ENCODE peak calls at places on chromosomes 2 and 18, in ten cellular contexts. F is C1 segment of cervical spinal cord; P is putamen; Y is Peyer's patch; H is activated naive CD4-positive, alpha-beta T cell; L is NCI-H1092; J is MCF 10A; X is mammary epithelial cell; Z is ascending aorta; B is skeletal muscle cell. T is an unnamed sample.

GRCh38 chr2:204437815-204438766 is 107.2 kb upstream of the PARD3B start:
- DNase-seq in F (no peak), P (no peak), Y (no peak), H (no peak), L (no peak), J (no peak), X (no peak), Z (no peak), B (no peak), T (no peak)

GRCh38 chr2:165122521-165122920 is 81.3 kb downstream of the SCN3A start:
- DNase-seq in F (no peak), P (no peak), Y (no peak), H (no peak), L (no peak), J (no peak), X (peak), Z (no peak), B (no peak), T (no peak)

GRCh38 chr18:74819433-74820059 is 221.9 kb downstream of the ZNF407 start:
- DNase-seq in F (no peak), P (no peak), Y (no peak), H (no peak), L (no peak), J (peak), X (no peak), Z (no peak), B (no peak), T (no peak)

GRCh38 chr2:237603718-237604362 is 13.3 kb upstream of the RAB17 start:
- DNase-seq in F (peak), P (peak), Y (no peak), H (no peak), L (no peak), J (peak), X (no peak), Z (no peak), B (no peak), T (no peak)

GRCh38 chr2:127108090-127108523 is 1.2 kb upstream of the BIN1 start:
- DNase-seq in F (no peak), P (peak), Y (no peak), H (no peak), L (no peak), J (no peak), X (no peak), Z (no peak), B (no peak), T (no peak)

GRCh38 chr2:234951386-234952269 is at the start of gene SH3BP4:
- DNase-seq in F (peak), P (peak), Y (peak), H (no peak), L (peak), J (peak), X (peak), Z (peak), B (no peak), T (peak)

GRCh38 chr18:3451166-3451988 is 1.4 kb downstream of the TGIF1 start:
- DNase-seq in F (peak), P (peak), Y (peak), H (peak), L (no peak), J (peak), X (peak), Z (peak), B (no peak), T (peak)

GRCh38 chr2:223264541-223265171 is 212.7 kb downstream of the KCNE4 start:
- DNase-seq in F (no peak), P (no peak), Y (no peak), H (no peak), L (no peak), J (no peak), X (peak), Z (no peak), B (no peak), T (no peak)

GRCh38 chr18:37674570-37674969 is 109.0 kb upstream of the CELF4 start:
- DNase-seq in F (no peak), P (no peak), Y (no peak), H (no peak), L (no peak), J (peak), X (no peak), Z (no peak), B (no peak), T (no peak)

GRCh38 chr18:59509477-59510173 is 150.6 kb upstream of the LMAN1 start:
- DNase-seq in F (no peak), P (no peak), Y (no peak), H (no peak), L (no peak), J (no peak), X (no peak), Z (no peak), B (no peak), T (no peak)

GRCh38 chr18:42365550-42365949 is 410.5 kb downstream of the PIK3C3 start:
- DNase-seq in F (no peak), P (no peak), Y (no peak), H (no peak), L (no peak), J (no peak), X (no peak), Z (no peak), B (no peak), T (no peak)

GRCh38 chr2:124658373-124658772 is 633.3 kb downstream of the CNTNAP5 start:
- DNase-seq in F (no peak), P (no peak), Y (no peak), H (no peak), L (no peak), J (no peak), X (no peak), Z (no peak), B (no peak), T (no peak)

GRCh38 chr2:52512760-52513159 is 1254.8 kb upstream of the CHAC2 start:
- DNase-seq in F (no peak), P (no peak), Y (no peak), H (no peak), L (no peak), J (no peak), X (no peak), Z (no peak), B (no peak), T (no peak)

GRCh38 chr2:239735131-239735828 is 289.9 kb downstream of the NDUFA10 start:
- DNase-seq in F (peak), P (peak), Y (no peak), H (no peak), L (peak), J (no peak), X (no peak), Z (no peak), B (no peak), T (no peak)

GRCh38 chr2:112542974-112543760 is 902 bp downstream of the POLR1B start:
- DNase-seq in F (no peak), P (peak), Y (no peak), H (no peak), L (no peak), J (peak), X (peak), Z (no peak), B (no peak), T (no peak)

GRCh38 chr18:28588884-28589549 is 412.1 kb upstream of the CDH2 start:
- DNase-seq in F (no peak), P (no peak), Y (no peak), H (no peak), L (no peak), J (no peak), X (no peak), Z (no peak), B (no peak), T (no peak)

GRCh38 chr2:240579071-240579762 is 7.3 kb upstream of the CAPN10 start:
- DNase-seq in F (no peak), P (no peak), Y (no peak), H (no peak), L (no peak), J (no peak), X (no peak), Z (no peak), B (no peak), T (no peak)

GRCh38 chr2:10016802-10017258 is 26.5 kb upstream of the KLF11 start:
- DNase-seq in F (no peak), P (no peak), Y (peak), H (no peak), L (no peak), J (no peak), X (no peak), Z (no peak), B (no peak), T (no peak)

GRCh38 chr2:43186679-43187374 is 39.6 kb downstream of the ZFP36L2 start:
- DNase-seq in F (no peak), P (no peak), Y (peak), H (no peak), L (no peak), J (no peak), X (no peak), Z (no peak), B (no peak), T (no peak)

GRCh38 chr18:35739778-35740177 is 158.2 kb downstream of the GALNT1 start:
- DNase-seq in F (no peak), P (no peak), Y (no peak), H (no peak), L (no peak), J (no peak), X (no peak), Z (no peak), B (no peak), T (no peak)

GRCh38 chr2:181985632-181986205 is at the start of gene PPP1R1C:
- DNase-seq in F (peak), P (peak), Y (no peak), H (no peak), L (no peak), J (no peak), X (no peak), Z (no peak), B (no peak), T (no peak)

GRCh38 chr18:8912348-8913057 is 190.0 kb upstream of the NDUFV2 start:
- DNase-seq in F (no peak), P (no peak), Y (peak), H (no peak), L (no peak), J (peak), X (no peak), Z (no peak), B (no peak), T (no peak)

GRCh38 chr18:64245461-64245860 is 96.6 kb upstream of the LINC00305 start:
- DNase-seq in F (no peak), P (no peak), Y (no peak), H (no peak), L (no peak), J (no peak), X (no peak), Z (no peak), B (no peak), T (no peak)

GRCh38 chr2:53998834-53999233 is 28.0 kb upstream of the PSME4 start:
- DNase-seq in F (no peak), P (no peak), Y (no peak), H (no peak), L (no peak), J (no peak), X (no peak), Z (no peak), B (no peak), T (no peak)

GRCh38 chr2:222861411-222862067 is 703 bp downstream of the ACSL3 start:
- DNase-seq in F (peak), P (peak), Y (no peak), H (no peak), L (no peak), J (no peak), X (peak), Z (no peak), B (no peak), T (peak)

GRCh38 chr2:58633576-58634365 is 392.6 kb upstream of the FANCL start:
- DNase-seq in F (no peak), P (no peak), Y (no peak), H (no peak), L (no peak), J (peak), X (peak), Z (no peak), B (no peak), T (no peak)

GRCh38 chr2:101063753-101064502 is 61.8 kb downstream of the RPL31 start:
- DNase-seq in F (no peak), P (no peak), Y (no peak), H (no peak), L (no peak), J (peak), X (peak), Z (no peak), B (no peak), T (no peak)

GRCh38 chr2:170813611-170814550 is 2.8 kb upstream of the GAD1 start:
- DNase-seq in F (no peak), P (no peak), Y (no peak), H (no peak), L (no peak), J (peak), X (peak), Z (no peak), B (peak), T (no peak)

GRCh38 chr2:159640176-159640575 is 23.8 kb upstream of the BAZ2B start:
- DNase-seq in F (no peak), P (no peak), Y (no peak), H (no peak), L (no peak), J (no peak), X (no peak), Z (no peak), B (no peak), T (no peak)

GRCh38 chr18:66838340-66838987 is 234.6 kb upstream of the CDH19 start:
- DNase-seq in F (no peak), P (no peak), Y (peak), H (no peak), L (no peak), J (peak), X (peak), Z (no peak), B (no peak), T (no peak)

GRCh38 chr2:182784777-182785176 is 68.7 kb downstream of the DNAJC10 start:
- DNase-seq in F (no peak), P (no peak), Y (no peak), H (no peak), L (no peak), J (peak), X (peak), Z (no peak), B (no peak), T (no peak)